ENCODE peak calls at places on chromosomes 5 and 9, in five cellular contexts. O, H, F, I and S are unnamed samples.

GRCh38 chr5:85168474-85168873 is 783.8 kb upstream of the EDIL3 start:
- DNase-seq in O (no peak), I (no peak), H (no peak), F (no peak), S (no peak)

GRCh38 chr5:60299944-60300343 is 400.0 kb downstream of the DEPDC1B start:
- DNase-seq in H (no peak), O (no peak), I (no peak), F (no peak), S (no peak)

GRCh38 chr5:43658499-43658898 is 55.5 kb downstream of the NNT start:
- DNase-seq in I (peak), O (no peak), F (no peak), H (no peak), S (peak)

GRCh38 chr9:136052991-136053756 is 41.9 kb downstream of the NACC2 start:
- DNase-seq in H (no peak), I (no peak), O (no peak), F (no peak), S (no peak)

GRCh38 chr9:92740015-92740408 is 24.6 kb downstream of the BICD2 start:
- DNase-seq in H (no peak), I (peak), F (no peak), O (no peak), S (no peak)

GRCh38 chr5:56328753-56329560 is 95.8 kb upstream of the ANKRD55 start:
- DNase-seq in H (no peak), I (peak), F (no peak), O (peak), S (peak)

GRCh38 chr9:128593039-128593438 is 40.7 kb downstream of the SPTAN1 start:
- DNase-seq in F (no peak), H (no peak), I (no peak), O (no peak), S (no peak)

GRCh38 chr9:744046-744712 is 97.3 kb upstream of the DMRT1 start:
- DNase-seq in H (no peak), F (no peak), I (no peak), O (no peak), S (no peak)

GRCh38 chr5:143101740-143102386 is 301.6 kb downstream of the NR3C1 start:
- DNase-seq in H (no peak), F (no peak), I (no peak), O (peak), S (no peak)

GRCh38 chr5:169384661-169385060 is 83.7 kb upstream of the SLIT3 start:
- DNase-seq in O (no peak), H (no peak), I (no peak), F (no peak), S (no peak)

GRCh38 chr5:126003309-126003708 is 419.9 kb upstream of the GRAMD2B start:
- DNase-seq in H (no peak), I (peak), O (no peak), F (no peak), S (no peak)

GRCh38 chr5:169162407-169162806 is 138.5 kb downstream of the SLIT3 start:
- DNase-seq in F (no peak), O (no peak), H (no peak), I (no peak), S (no peak)

GRCh38 chr9:76459691-76460635 is 981 bp downstream of the GCNT1 start:
- DNase-seq in H (no peak), I (peak), O (peak), F (no peak), S (peak)

GRCh38 chr5:143721960-143722359 is 90.0 kb upstream of the HMHB1 start:
- DNase-seq in H (no peak), O (no peak), I (no peak), F (peak), S (no peak)

GRCh38 chr9:33128570-33128969 is 38.6 kb downstream of the B4GALT1 start:
- DNase-seq in F (no peak), O (no peak), H (no peak), I (no peak), S (no peak)

GRCh38 chr5:60541980-60542379 is 158.0 kb downstream of the DEPDC1B start:
- DNase-seq in O (no peak), I (peak), F (no peak), H (no peak), S (no peak)

GRCh38 chr5:231661-232060 is 13.5 kb downstream of the SDHA start:
- DNase-seq in O (no peak), I (no peak), H (no peak), F (no peak), S (no peak)

GRCh38 chr5:87594566-87594965 is 181.8 kb upstream of the CCNH start:
- DNase-seq in F (no peak), I (no peak), O (no peak), H (no peak), S (no peak)